ENCODE peak calls at places on chromosomes 1 and 21, in ten cellular contexts. J, P, V, E, A, S, L, N, I and F are unnamed samples.

GRCh38 chr1:155485222-155485621 is 77.4 kb downstream of the ASH1L start:
- DNase-seq in J (no peak), P (no peak), V (no peak), E (no peak), A (no peak), S (no peak), L (no peak), N (no peak), I (no peak), F (no peak)

GRCh38 chr1:208239518-208240381 is 4.4 kb downstream of the PLXNA2 start:
- DNase-seq in J (no peak), P (peak), V (peak), E (no peak), A (no peak), S (no peak), L (no peak), N (no peak), I (no peak), F (no peak)

GRCh38 chr1:110628356-110629105 is 22.4 kb upstream of the KCNA2 start:
- DNase-seq in J (no peak), P (no peak), V (no peak), E (no peak), A (no peak), S (no peak), L (no peak), N (peak), I (no peak), F (no peak)

GRCh38 chr1:65389296-65389695 is 31.2 kb upstream of the LEPR start:
- DNase-seq in J (no peak), P (no peak), V (no peak), E (no peak), A (no peak), S (no peak), L (no peak), N (no peak), I (no peak), F (no peak)

GRCh38 chr1:12621346-12622320 is 3.6 kb upstream of the DHRS3 start:
- DNase-seq in J (no peak), P (peak), V (no peak), E (no peak), A (no peak), S (no peak), L (no peak), N (no peak), I (no peak), F (no peak)

GRCh38 chr1:228742535-228742934 is 7.3 kb downstream of the RHOU start:
- DNase-seq in J (no peak), P (no peak), V (no peak), E (no peak), A (no peak), S (no peak), L (no peak), N (no peak), I (no peak), F (no peak)

GRCh38 chr1:24996983-24997893 is 67.2 kb upstream of the RUNX3 start:
- DNase-seq in J (peak), P (no peak), V (no peak), E (no peak), A (no peak), S (no peak), L (no peak), N (peak), I (no peak), F (no peak)

GRCh38 chr1:211910136-211910884 is 79.7 kb upstream of the LPGAT1 start:
- DNase-seq in J (no peak), P (no peak), V (no peak), E (no peak), A (no peak), S (no peak), L (no peak), N (no peak), I (no peak), F (no peak)

GRCh38 chr21:31395268-31395667 is 51.2 kb upstream of the TIAM1 start:
- DNase-seq in J (no peak), P (no peak), V (no peak), E (no peak), A (no peak), S (no peak), L (no peak), N (peak), I (no peak), F (no peak)

GRCh38 chr21:14987370-14988170 is 77.2 kb downstream of the NRIP1 start:
- DNase-seq in J (no peak), P (no peak), V (no peak), E (no peak), A (no peak), S (no peak), L (no peak), N (no peak), I (no peak), F (no peak)